ENCODE peak calls at places on chromosomes 4 and X, in six cellular contexts. One of them, this sample, is unnamed.

GRCh38 chr4:175935016-175935661 is 123.1 kb upstream of the GPM6A start:
- DNase-seq in stomach: no peak
- DNase-seq in tibial nerve: no peak
- DNase-seq in uterus: no peak
- DNase-seq in esophagus squamous epithelium: no peak
- DNase-seq in prostate gland: no peak
- DNase-seq in this sample: no peak

GRCh38 chr4:65645185-65645584 is 25.1 kb downstream of the EPHA5 start:
- DNase-seq in stomach: no peak
- DNase-seq in tibial nerve: no peak
- DNase-seq in uterus: no peak
- DNase-seq in esophagus squamous epithelium: no peak
- DNase-seq in prostate gland: no peak
- DNase-seq in this sample: no peak

GRCh38 chr4:137420901-137421384 is 111.4 kb downstream of the PCDH18 start:
- DNase-seq in stomach: no peak
- DNase-seq in tibial nerve: no peak
- DNase-seq in uterus: no peak
- DNase-seq in esophagus squamous epithelium: no peak
- DNase-seq in prostate gland: no peak
- DNase-seq in this sample: no peak

GRCh38 chr4:150583287-150584197 is 1.6 kb downstream of the MAB21L2 start:
- DNase-seq in stomach: no peak
- DNase-seq in tibial nerve: no peak
- DNase-seq in uterus: no peak
- DNase-seq in esophagus squamous epithelium: no peak
- DNase-seq in prostate gland: no peak
- DNase-seq in this sample: no peak

GRCh38 chrX:105822138-105823091 is at the start of gene NRK:
- DNase-seq in stomach: no peak
- DNase-seq in tibial nerve: no peak
- DNase-seq in uterus: peak; percentile 19
- DNase-seq in esophagus squamous epithelium: no peak
- DNase-seq in prostate gland: no peak
- DNase-seq in this sample: no peak

GRCh38 chrX:14712096-14712495 is 160.8 kb downstream of the FANCB start:
- DNase-seq in stomach: no peak
- DNase-seq in tibial nerve: no peak
- DNase-seq in uterus: no peak
- DNase-seq in esophagus squamous epithelium: no peak
- DNase-seq in prostate gland: no peak
- DNase-seq in this sample: no peak

GRCh38 chr4:163697121-163697520 is 202.6 kb downstream of the TMA16 start:
- DNase-seq in stomach: no peak
- DNase-seq in tibial nerve: no peak
- DNase-seq in uterus: no peak
- DNase-seq in esophagus squamous epithelium: no peak
- DNase-seq in prostate gland: no peak
- DNase-seq in this sample: no peak

GRCh38 chr4:3135155-3136011 is 60.9 kb downstream of the HTT start:
- DNase-seq in stomach: no peak
- DNase-seq in tibial nerve: no peak
- DNase-seq in uterus: no peak
- DNase-seq in esophagus squamous epithelium: no peak
- DNase-seq in prostate gland: no peak
- DNase-seq in this sample: no peak

GRCh38 chr4:3710451-3711182 is 55.6 kb upstream of the ADRA2C start:
- DNase-seq in stomach: no peak
- DNase-seq in tibial nerve: no peak
- DNase-seq in uterus: peak; percentile 36
- DNase-seq in esophagus squamous epithelium: no peak
- DNase-seq in prostate gland: no peak
- DNase-seq in this sample: no peak

GRCh38 chrX:123138473-123138872 is 45.6 kb upstream of the GRIA3 start:
- DNase-seq in stomach: no peak
- DNase-seq in tibial nerve: no peak
- DNase-seq in uterus: no peak
- DNase-seq in esophagus squamous epithelium: no peak
- DNase-seq in prostate gland: no peak
- DNase-seq in this sample: no peak

DNA sequence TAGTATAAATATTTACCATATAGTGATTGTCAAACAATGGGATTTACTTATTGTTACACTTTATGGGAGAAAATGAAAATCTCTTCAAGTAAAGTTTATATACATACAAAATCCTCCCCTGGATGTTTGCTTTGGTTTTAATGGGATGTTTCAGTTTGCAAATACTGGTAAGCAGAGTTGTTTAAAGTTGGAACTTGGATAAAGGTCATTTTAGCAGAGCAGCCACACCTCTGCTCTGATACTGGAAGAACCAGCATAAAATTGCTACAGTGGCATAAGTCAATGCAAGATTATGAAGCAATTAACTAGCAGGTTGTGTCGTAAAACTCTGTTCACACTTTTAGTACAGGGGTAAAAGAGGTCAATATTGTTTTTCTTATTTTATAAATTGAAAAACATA is 101.2 kb downstream of the TRAPPC11 start:
- DNase-seq in stomach: no peak
- DNase-seq in tibial nerve: no peak
- DNase-seq in uterus: no peak
- DNase-seq in esophagus squamous epithelium: no peak
- DNase-seq in prostate gland: no peak
- DNase-seq in this sample: no peak
- TF ChIP-seq POLR2A in stomach: no peak
- TF ChIP-seq POLR2A in tibial nerve: no peak
- TF ChIP-seq POLR2A in uterus: no peak
- TF ChIP-seq POLR2A in esophagus squamous epithelium: no peak
- TF ChIP-seq POLR2A in prostate gland: no peak
- TF ChIP-seq POLR2A in this sample: no peak

GRCh38 chr4:14445882-14446281 is 556.4 kb upstream of the CPEB2 start:
- DNase-seq in stomach: no peak
- DNase-seq in tibial nerve: no peak
- DNase-seq in uterus: no peak
- DNase-seq in esophagus squamous epithelium: no peak
- DNase-seq in prostate gland: peak; percentile 4
- DNase-seq in this sample: no peak
- TF ChIP-seq POLR2A in stomach: no peak
- TF ChIP-seq POLR2A in tibial nerve: no peak
- TF ChIP-seq POLR2A in uterus: no peak
- TF ChIP-seq POLR2A in esophagus squamous epithelium: no peak
- TF ChIP-seq POLR2A in prostate gland: no peak
- TF ChIP-seq POLR2A in this sample: no peak

DNA sequence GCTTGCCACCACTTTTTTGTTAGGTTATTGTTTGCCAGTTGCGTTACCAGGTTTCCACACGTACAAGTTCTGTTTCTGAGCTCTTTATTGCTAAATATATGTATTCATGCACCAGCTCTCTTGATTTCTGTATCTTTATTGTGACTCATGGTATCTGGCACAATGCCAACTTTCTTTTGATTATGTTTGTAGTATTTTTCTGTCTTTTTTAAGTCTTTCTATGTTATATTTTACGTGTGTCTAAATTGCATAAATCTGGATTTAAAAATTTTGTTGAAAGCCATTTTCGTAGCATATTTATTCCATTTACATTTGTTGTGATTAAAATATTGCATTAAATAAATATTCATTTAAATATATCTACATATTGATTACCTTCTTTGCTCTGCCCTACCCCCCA is 73.8 kb downstream of the KDM6A start:
- DNase-seq in stomach: no peak
- DNase-seq in tibial nerve: no peak
- DNase-seq in uterus: no peak
- DNase-seq in esophagus squamous epithelium: no peak
- DNase-seq in prostate gland: no peak
- DNase-seq in this sample: no peak
- TF ChIP-seq POLR2A in stomach: no peak
- TF ChIP-seq POLR2A in tibial nerve: no peak
- TF ChIP-seq POLR2A in uterus: no peak
- TF ChIP-seq POLR2A in esophagus squamous epithelium: no peak
- TF ChIP-seq POLR2A in prostate gland: no peak
- TF ChIP-seq POLR2A in this sample: no peak

GRCh38 chrX:148618472-148619445 is 118.3 kb downstream of the AFF2 start:
- DNase-seq in stomach: no peak
- DNase-seq in tibial nerve: no peak
- DNase-seq in uterus: no peak
- DNase-seq in esophagus squamous epithelium: no peak
- DNase-seq in prostate gland: no peak
- DNase-seq in this sample: no peak
- TF ChIP-seq POLR2A in stomach: no peak
- TF ChIP-seq POLR2A in tibial nerve: no peak
- TF ChIP-seq POLR2A in uterus: no peak
- TF ChIP-seq POLR2A in esophagus squamous epithelium: no peak
- TF ChIP-seq POLR2A in prostate gland: no peak
- TF ChIP-seq POLR2A in this sample: no peak

GRCh38 chrX:53195401-53195800 is 29.6 kb downstream of the KDM5C start:
- DNase-seq in stomach: no peak
- DNase-seq in tibial nerve: no peak
- DNase-seq in uterus: no peak
- DNase-seq in esophagus squamous epithelium: no peak
- DNase-seq in prostate gland: no peak
- DNase-seq in this sample: no peak
- TF ChIP-seq POLR2A in stomach: no peak
- TF ChIP-seq POLR2A in tibial nerve: no peak
- TF ChIP-seq POLR2A in uterus: no peak
- TF ChIP-seq POLR2A in esophagus squamous epithelium: no peak
- TF ChIP-seq POLR2A in prostate gland: no peak
- TF ChIP-seq POLR2A in this sample: no peak

GRCh38 chr4:120921456-120922389 is 803 bp downstream of the PRDM5 start:
- DNase-seq in stomach: peak; percentile 59
- DNase-seq in tibial nerve: peak; percentile 19
- DNase-seq in uterus: peak; percentile 63
- DNase-seq in esophagus squamous epithelium: no peak
- DNase-seq in prostate gland: peak; percentile 46
- DNase-seq in this sample: peak; percentile 49
- TF ChIP-seq POLR2A in stomach: no peak
- TF ChIP-seq POLR2A in tibial nerve: no peak
- TF ChIP-seq POLR2A in uterus: peak; percentile 49
- TF ChIP-seq POLR2A in esophagus squamous epithelium: peak; percentile 40
- TF ChIP-seq POLR2A in prostate gland: peak; percentile 46
- TF ChIP-seq POLR2A in this sample: peak; percentile 90

GRCh38 chr4:119027815-119028214 is 107.8 kb upstream of the MYOZ2 start:
- DNase-seq in stomach: no peak
- DNase-seq in tibial nerve: no peak
- DNase-seq in uterus: no peak
- DNase-seq in esophagus squamous epithelium: no peak
- DNase-seq in prostate gland: no peak
- DNase-seq in this sample: no peak
- TF ChIP-seq POLR2A in stomach: no peak
- TF ChIP-seq POLR2A in tibial nerve: no peak
- TF ChIP-seq POLR2A in uterus: no peak
- TF ChIP-seq POLR2A in esophagus squamous epithelium: no peak
- TF ChIP-seq POLR2A in prostate gland: no peak
- TF ChIP-seq POLR2A in this sample: no peak

DNA sequence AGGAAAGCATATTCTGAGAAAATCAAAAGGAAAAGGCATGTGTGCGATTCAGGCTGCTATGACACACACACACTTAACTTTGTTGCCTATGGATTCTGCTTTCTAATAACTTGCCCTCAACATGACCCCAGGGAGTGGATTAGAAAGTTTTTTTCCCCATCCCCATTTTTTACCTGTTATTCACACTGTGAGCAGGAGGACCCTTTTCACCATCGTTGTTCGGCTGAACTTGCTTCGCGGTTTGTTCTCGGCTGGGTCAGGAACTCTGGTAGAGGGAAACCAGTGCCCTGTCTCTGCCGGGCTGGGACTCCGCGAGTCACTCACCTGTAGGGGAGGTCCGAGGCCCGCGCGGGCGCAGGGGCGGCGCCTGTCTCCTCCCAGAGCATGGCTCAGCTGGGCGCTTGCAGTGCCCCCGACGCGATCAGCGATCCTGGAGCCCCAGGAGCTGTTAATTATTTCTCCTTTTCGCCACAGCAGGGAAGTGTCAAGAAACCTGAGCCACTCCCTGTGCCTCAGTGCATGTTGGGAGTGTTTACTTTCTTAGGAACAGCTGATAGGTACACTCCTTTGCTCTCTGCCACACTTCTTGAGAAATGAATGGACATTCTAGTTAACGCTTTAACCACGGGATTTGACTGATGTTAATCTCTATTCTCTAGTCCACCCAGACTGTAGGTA is at the start of gene RASSF6:
- DNase-seq in stomach: peak; percentile 89
- DNase-seq in tibial nerve: no peak
- DNase-seq in uterus: no peak
- DNase-seq in esophagus squamous epithelium: no peak
- DNase-seq in prostate gland: peak; percentile 75
- DNase-seq in this sample: no peak
- TF ChIP-seq POLR2A in stomach: no peak
- TF ChIP-seq POLR2A in tibial nerve: no peak
- TF ChIP-seq POLR2A in uterus: no peak
- TF ChIP-seq POLR2A in esophagus squamous epithelium: peak; percentile 45
- TF ChIP-seq POLR2A in prostate gland: peak; percentile 58
- TF ChIP-seq POLR2A in this sample: no peak